ENCODE peak calls at places on chromosome 22, in five cellular contexts. F is right atrium auricular region, A is GOT3, P is MCF 10A, D is GM10248. V is an unnamed sample.

GRCh38 chr22:43978558-43978957 is 23.3 kb downstream of the SAMM50 start:
- DNase-seq in A (no peak), P (no peak), D (no peak), F (no peak), V (no peak)

GRCh38 chr22:37749831-37750595 is 53.2 kb downstream of the TRIOBP start:
- DNase-seq in D (no peak), F (peak; percentile 76), P (peak; percentile 88), A (no peak), V (peak; percentile 58)

GRCh38 chr22:27393371-27393770 is 408.2 kb downstream of the MN1 start:
- DNase-seq in F (no peak), P (peak; percentile 55), A (no peak), D (no peak), V (no peak)

GRCh38 chr22:45867118-45867905 is 109.7 kb downstream of the WNT7B start:
- DNase-seq in D (peak; percentile 53), A (no peak), F (peak; percentile 48), P (no peak), V (no peak)

GRCh38 chr22:38034278-38034882 is 22.8 kb upstream of the PICK1 start:
- DNase-seq in A (no peak), D (peak; percentile 61), F (peak; percentile 67), P (peak; percentile 92), V (peak; percentile 70)

GRCh38 chr22:49587421-49587820 is 240.3 kb downstream of the BRD1 start:
- DNase-seq in P (no peak), D (no peak), F (no peak), A (no peak), V (no peak)

GRCh38 chr22:36860821-36861659 is at the start of gene NCF4:
- DNase-seq in F (peak; percentile 70), D (peak; percentile 90), A (no peak), P (no peak), V (no peak)

GRCh38 chr22:26673485-26673884 is 16.1 kb downstream of the MIAT start:
- DNase-seq in P (peak; percentile 76), F (no peak), A (no peak), D (no peak), V (peak; percentile 72)

GRCh38 chr22:30992565-30992964 is 23.5 kb downstream of the TUG1 start:
- DNase-seq in P (no peak), F (no peak), D (no peak), A (no peak), V (no peak)

GRCh38 chr22:39244496-39245129 is at the start of gene PDGFB:
- DNase-seq in F (no peak), D (no peak), P (no peak), A (no peak), V (no peak)

GRCh38 chr22:31082606-31083376 is 1.7 kb downstream of the SMTN start:
- DNase-seq in D (no peak), A (no peak), F (peak; percentile 83), P (peak; percentile 68), V (peak; percentile 53)

GRCh38 chr22:50610041-50610451 is 9.5 kb downstream of the MAPK8IP2 start:
- DNase-seq in A (no peak), F (no peak), P (no peak), D (no peak), V (no peak)

GRCh38 chr22:19806213-19807160 is 45.9 kb downstream of the TBX1 start:
- DNase-seq in A (no peak), P (peak; percentile 95), F (no peak), D (no peak), V (peak; percentile 37)

GRCh38 chr22:31800065-31800464 is 46.2 kb downstream of the DEPDC5 start:
- DNase-seq in D (no peak), A (no peak), P (peak; percentile 39), F (no peak), V (peak; percentile 89)

GRCh38 chr22:28920757-28921584 is 37.6 kb downstream of the ZNRF3 start:
- DNase-seq in F (no peak), P (no peak), A (no peak), D (peak; percentile 39), V (peak; percentile 46)

GRCh38 chr22:37601203-37601539 is 7.5 kb upstream of the GGA1 start:
- DNase-seq in F (no peak), D (no peak), P (no peak), A (no peak), V (no peak)

GRCh38 chr22:47625531-47626427 is 863.3 kb downstream of the TBC1D22A start:
- DNase-seq in A (no peak), F (peak; percentile 44), D (no peak), P (no peak), V (no peak)

GRCh38 chr22:46626911-46627805 is 7.0 kb downstream of the GRAMD4 start:
- DNase-seq in F (no peak), P (no peak), D (no peak), A (no peak), V (no peak)

GRCh38 chr22:21791635-21792625 is 56.3 kb upstream of the YPEL1 start:
- DNase-seq in D (peak; percentile 70), F (peak; percentile 18), A (no peak), P (peak; percentile 27), V (peak; percentile 15)

GRCh38 chr22:44147821-44148574 is 32.7 kb upstream of the PARVG start:
- DNase-seq in F (no peak), A (no peak), D (no peak), P (no peak), V (peak; percentile 45)

GRCh38 chr22:28821452-28821851 is 21.1 kb upstream of the XBP1 start:
- DNase-seq in A (no peak), F (no peak), P (no peak), D (no peak), V (no peak)

GRCh38 chr22:29030016-29030617 is 31.5 kb downstream of the C22orf31 start:
- DNase-seq in A (no peak), D (no peak), F (no peak), P (peak; percentile 40), V (peak; percentile 86)

GRCh38 chr22:25404556-25404922 is 159.9 kb upstream of the GRK3 start:
- DNase-seq in A (no peak), P (no peak), F (no peak), D (peak; percentile 21), V (no peak)

GRCh38 chr22:28424427-28425080 is 255.1 kb downstream of the TTC28 start:
- DNase-seq in P (no peak), A (no peak), F (no peak), D (no peak), V (peak; percentile 90)

GRCh38 chr22:42969348-42969975 is 45.5 kb downstream of the PACSIN2 start:
- DNase-seq in P (no peak), A (no peak), F (no peak), D (no peak), V (peak; percentile 42)

GRCh38 chr22:21451545-21452520 is 15.4 kb upstream of the TMEM191C start:
- DNase-seq in A (no peak), F (peak; percentile 36), D (no peak), P (no peak), V (no peak)

GRCh38 chr22:47878460-47878859 is 1116.0 kb downstream of the TBC1D22A start:
- DNase-seq in A (no peak), D (no peak), F (no peak), P (no peak), V (no peak)

GRCh38 chr22:46043816-46044717 is 67.1 kb upstream of the WNT7B start:
- DNase-seq in F (no peak), D (no peak), P (peak; percentile 64), A (no peak), V (no peak)